ENCODE peak calls at places on chromosomes 2 and 18, in four cellular contexts. One of them, this sample, is unnamed.
A peak's percentile ranks its signal among the peaks of the same experiment; 100 is the strongest.

GRCh38 chr18:79850731-79851130 is 53.0 kb downstream of the KCNG2 start:
- DNase-seq in MM.1S: no peak
- DNase-seq in OCI-LY7: no peak
- DNase-seq in GM23248: no peak
- DNase-seq in this sample: no peak

GRCh38 chr18:35376393-35376741 is 770 bp downstream of the ZNF396 start:
- DNase-seq in GM23248: no peak
- DNase-seq in OCI-LY7: no peak
- DNase-seq in MM.1S: no peak
- DNase-seq in this sample: no peak

GRCh38 chr2:241087420-241088268 is 14.4 kb downstream of the MTERF4 start:
- DNase-seq in GM23248: no peak
- DNase-seq in MM.1S: no peak
- DNase-seq in OCI-LY7: no peak
- DNase-seq in this sample: no peak

GRCh38 chr2:241796610-241797138 is 12.3 kb upstream of the NEU4 start:
- DNase-seq in MM.1S: no peak
- DNase-seq in OCI-LY7: no peak
- DNase-seq in GM23248: no peak
- DNase-seq in this sample: no peak

GRCh38 chr2:192099742-192100141 is 95.0 kb downstream of the TMEFF2 start:
- DNase-seq in MM.1S: no peak
- DNase-seq in GM23248: no peak
- DNase-seq in OCI-LY7: no peak
- DNase-seq in this sample: no peak

GRCh38 chr2:107088156-107088555 is 202.2 kb upstream of the ST6GAL2 start:
- DNase-seq in GM23248: no peak
- DNase-seq in MM.1S: no peak
- DNase-seq in OCI-LY7: no peak
- DNase-seq in this sample: no peak

GRCh38 chr2:3465844-3466481 is 53.4 kb downstream of the ADI1 start:
- DNase-seq in OCI-LY7: no peak
- DNase-seq in MM.1S: no peak
- DNase-seq in GM23248: peak; percentile 97
- DNase-seq in this sample: peak; percentile 81

GRCh38 chr18:55405655-55406373 is 182.2 kb downstream of the TCF4 start:
- DNase-seq in GM23248: peak; percentile 95
- DNase-seq in MM.1S: no peak
- DNase-seq in OCI-LY7: no peak
- DNase-seq in this sample: no peak

GRCh38 chr2:230537531-230537976 is 121.6 kb downstream of the SP100 start:
- DNase-seq in OCI-LY7: peak; percentile 6
- DNase-seq in MM.1S: no peak
- DNase-seq in GM23248: no peak
- DNase-seq in this sample: no peak

GRCh38 chr2:5673861-5674240 is 18.3 kb upstream of the SOX11 start:
- DNase-seq in GM23248: peak; percentile 0
- DNase-seq in MM.1S: no peak
- DNase-seq in OCI-LY7: no peak
- DNase-seq in this sample: no peak

GRCh38 chr18:75694292-75694691 is 266.8 kb upstream of the SMIM21 start:
- DNase-seq in OCI-LY7: no peak
- DNase-seq in MM.1S: no peak
- DNase-seq in GM23248: no peak
- DNase-seq in this sample: no peak

GRCh38 chr2:143778981-143779380 is 649.8 kb downstream of the ARHGAP15 start:
- DNase-seq in GM23248: peak; percentile 71
- DNase-seq in MM.1S: no peak
- DNase-seq in OCI-LY7: no peak
- DNase-seq in this sample: no peak

GRCh38 chr2:84771251-84771650 is 109.6 kb downstream of the TRABD2A start:
- DNase-seq in MM.1S: no peak
- DNase-seq in GM23248: no peak
- DNase-seq in OCI-LY7: no peak
- DNase-seq in this sample: no peak

GRCh38 chr18:58649966-58650816 is 21.1 kb upstream of the MALT1 start:
- DNase-seq in OCI-LY7: no peak
- DNase-seq in MM.1S: peak; percentile 92
- DNase-seq in GM23248: no peak
- DNase-seq in this sample: no peak

GRCh38 chr2:54936766-54937165 is 113.5 kb downstream of the RTN4 start:
- DNase-seq in OCI-LY7: no peak
- DNase-seq in GM23248: no peak
- DNase-seq in MM.1S: no peak
- DNase-seq in this sample: no peak

GRCh38 chr2:218031771-218032257 is 29.0 kb upstream of the TNS1 start:
- DNase-seq in MM.1S: no peak
- DNase-seq in GM23248: no peak
- DNase-seq in OCI-LY7: no peak
- DNase-seq in this sample: no peak

GRCh38 chr2:239116456-239117246 is 268.8 kb downstream of the TWIST2 start:
- DNase-seq in MM.1S: no peak
- DNase-seq in GM23248: peak; percentile 63
- DNase-seq in OCI-LY7: no peak
- DNase-seq in this sample: peak; percentile 19

GRCh38 chr18:1663879-1664705 is 759.4 kb downstream of the ADCYAP1 start:
- DNase-seq in OCI-LY7: peak; percentile 40
- DNase-seq in MM.1S: peak; percentile 47
- DNase-seq in GM23248: peak; percentile 23
- DNase-seq in this sample: peak; percentile 46

GRCh38 chr2:152762202-152762601 is 43.8 kb downstream of the ARL6IP6 start:
- DNase-seq in GM23248: peak; percentile 77
- DNase-seq in OCI-LY7: no peak
- DNase-seq in MM.1S: no peak
- DNase-seq in this sample: no peak

GRCh38 chr2:9251154-9252001 is 44.8 kb downstream of the ASAP2 start:
- DNase-seq in MM.1S: no peak
- DNase-seq in OCI-LY7: no peak
- DNase-seq in GM23248: peak; percentile 95
- DNase-seq in this sample: peak; percentile 81

GRCh38 chr2:207291287-207292249 is 125.8 kb upstream of the KLF7 start:
- DNase-seq in OCI-LY7: no peak
- DNase-seq in MM.1S: no peak
- DNase-seq in GM23248: no peak
- DNase-seq in this sample: no peak

GRCh38 chr18:49722472-49722871 is 90.9 kb downstream of the ACAA2 start:
- DNase-seq in OCI-LY7: no peak
- DNase-seq in MM.1S: no peak
- DNase-seq in GM23248: no peak
- DNase-seq in this sample: no peak

GRCh38 chr2:103174711-103175110 is 412.9 kb downstream of the TMEM182 start:
- DNase-seq in GM23248: peak; percentile 3
- DNase-seq in MM.1S: no peak
- DNase-seq in OCI-LY7: no peak
- DNase-seq in this sample: no peak

GRCh38 chr2:74496997-74497776 is 2.2 kb downstream of the LBX2 start:
- DNase-seq in GM23248: no peak
- DNase-seq in OCI-LY7: no peak
- DNase-seq in MM.1S: no peak
- DNase-seq in this sample: no peak

GRCh38 chr2:104755026-104755856 is 98.7 kb upstream of the POU3F3 start:
- DNase-seq in MM.1S: no peak
- DNase-seq in GM23248: peak; percentile 42
- DNase-seq in OCI-LY7: no peak
- DNase-seq in this sample: no peak

GRCh38 chr2:27756544-27757498 is 14.7 kb upstream of the MRPL33 start:
- DNase-seq in MM.1S: no peak
- DNase-seq in OCI-LY7: no peak
- DNase-seq in GM23248: no peak
- DNase-seq in this sample: no peak

GRCh38 chr2:239260546-239261327 is 140.1 kb downstream of the HDAC4 start:
- DNase-seq in OCI-LY7: no peak
- DNase-seq in GM23248: no peak
- DNase-seq in MM.1S: no peak
- DNase-seq in this sample: no peak

GRCh38 chr2:215503381-215503780 is 67.5 kb upstream of the FN1 start:
- DNase-seq in MM.1S: no peak
- DNase-seq in OCI-LY7: no peak
- DNase-seq in GM23248: peak; percentile 40
- DNase-seq in this sample: no peak

GRCh38 chr2:191217580-191217979 is 27.6 kb upstream of the MYO1B start:
- DNase-seq in MM.1S: no peak
- DNase-seq in OCI-LY7: no peak
- DNase-seq in GM23248: peak; percentile 82
- DNase-seq in this sample: peak; percentile 14

GRCh38 chr2:218648473-218649100 is 10.8 kb downstream of the ZNF142 start:
- DNase-seq in GM23248: peak; percentile 72
- DNase-seq in OCI-LY7: peak; percentile 67
- DNase-seq in MM.1S: peak; percentile 65
- DNase-seq in this sample: peak; percentile 54

GRCh38 chr2:209640358-209640757 is 131.3 kb upstream of the UNC80 start:
- DNase-seq in OCI-LY7: no peak
- DNase-seq in GM23248: peak; percentile 35
- DNase-seq in MM.1S: no peak
- DNase-seq in this sample: no peak

GRCh38 chr18:35267161-35267651 is 22.8 kb downstream of the ZSCAN30 start:
- DNase-seq in OCI-LY7: no peak
- DNase-seq in MM.1S: no peak
- DNase-seq in GM23248: peak; percentile 54
- DNase-seq in this sample: no peak

GRCh38 chr18:12943200-12943599 is 4.6 kb upstream of the SEH1L start:
- DNase-seq in OCI-LY7: no peak
- DNase-seq in MM.1S: no peak
- DNase-seq in GM23248: peak; percentile 28
- DNase-seq in this sample: no peak

GRCh38 chr2:15107137-15107536 is 454.0 kb downstream of the NBAS start:
- DNase-seq in MM.1S: no peak
- DNase-seq in OCI-LY7: no peak
- DNase-seq in GM23248: peak; percentile 17
- DNase-seq in this sample: no peak

GRCh38 chr2:176552456-176553135 is 283.4 kb downstream of the MTX2 start:
- DNase-seq in MM.1S: no peak
- DNase-seq in GM23248: peak; percentile 94
- DNase-seq in OCI-LY7: no peak
- DNase-seq in this sample: no peak

DNA sequence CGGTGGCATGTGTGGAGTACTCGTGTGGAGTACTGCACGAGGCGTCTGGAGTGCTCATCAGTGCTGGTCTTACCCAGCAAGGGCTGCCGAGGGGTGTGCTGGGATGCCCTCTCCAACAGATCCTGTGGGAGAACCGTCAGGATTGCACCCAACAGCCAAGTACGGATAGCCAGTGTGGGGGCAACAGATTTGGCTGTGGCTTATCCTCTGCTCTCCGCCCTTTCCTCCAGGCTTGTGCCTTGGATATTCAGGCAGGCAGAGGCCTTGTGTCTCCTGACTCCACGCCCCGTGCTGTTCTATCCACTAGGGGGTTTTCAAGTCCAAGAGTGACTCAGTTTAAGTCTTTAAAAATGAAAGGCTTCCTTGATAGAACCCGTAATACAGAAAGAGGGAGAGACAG is 321.0 kb upstream of the HS6ST1 start:
- DNase-seq in OCI-LY7: no peak
- DNase-seq in GM23248: peak; percentile 14
- DNase-seq in MM.1S: no peak
- DNase-seq in this sample: no peak
- H3K9me2 ChIP-seq in OCI-LY7: no peaks in the 10 kb centered on the region
- H3K9me2 ChIP-seq in GM23248: no peaks in the 10 kb centered on the region
- H3K9me2 ChIP-seq in MM.1S: no peaks in the 10 kb centered on the region
- H3K9me2 ChIP-seq in this sample: no peaks in the 10 kb centered on the region

DNA sequence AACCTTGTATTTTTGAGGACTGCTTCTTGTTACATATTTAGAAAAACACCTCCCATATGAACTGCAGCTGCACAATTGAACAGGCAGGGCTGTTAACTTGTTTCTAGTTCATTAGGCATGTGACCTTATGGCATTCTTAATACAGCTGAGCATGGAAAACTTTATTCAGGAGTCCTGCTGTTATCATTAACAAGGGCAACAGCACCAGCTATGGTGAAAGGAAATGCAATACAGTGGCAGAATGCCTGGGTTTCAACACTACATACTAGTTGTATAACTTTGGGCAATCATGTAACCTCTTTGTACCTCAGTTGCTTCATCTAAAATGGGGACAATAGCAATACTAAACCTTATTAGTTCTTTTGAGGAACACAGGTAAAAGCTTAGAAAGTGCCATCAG is 71.8 kb downstream of the GDF7 start:
- DNase-seq in MM.1S: no peak
- DNase-seq in OCI-LY7: no peak
- DNase-seq in GM23248: no peak
- DNase-seq in this sample: no peak
- H3K9me2 ChIP-seq in MM.1S: no peaks in the 10 kb centered on the region
- H3K9me2 ChIP-seq in OCI-LY7: no peaks in the 10 kb centered on the region
- H3K9me2 ChIP-seq in GM23248: no peaks in the 10 kb centered on the region
- H3K9me2 ChIP-seq in this sample: no peaks in the 10 kb centered on the region

GRCh38 chr2:7989823-7990222 is 692.0 kb upstream of the ID2 start:
- DNase-seq in GM23248: no peak
- DNase-seq in OCI-LY7: no peak
- DNase-seq in MM.1S: no peak
- DNase-seq in this sample: no peak
- H3K9me2 ChIP-seq in GM23248: no peaks in the 10 kb centered on the region
- H3K9me2 ChIP-seq in OCI-LY7: no peaks in the 10 kb centered on the region
- H3K9me2 ChIP-seq in MM.1S: no peaks in the 10 kb centered on the region
- H3K9me2 ChIP-seq in this sample: no peaks in the 10 kb centered on the region

GRCh38 chr2:7988440-7988839 is 693.4 kb upstream of the ID2 start:
- DNase-seq in GM23248: no peak
- DNase-seq in OCI-LY7: no peak
- DNase-seq in MM.1S: no peak
- DNase-seq in this sample: no peak
- H3K9me2 ChIP-seq in GM23248: no peaks in the 10 kb centered on the region
- H3K9me2 ChIP-seq in OCI-LY7: no peaks in the 10 kb centered on the region
- H3K9me2 ChIP-seq in MM.1S: no peaks in the 10 kb centered on the region
- H3K9me2 ChIP-seq in this sample: no peaks in the 10 kb centered on the region

GRCh38 chr2:128640166-128640846 is 321.6 kb upstream of the HS6ST1 start:
- DNase-seq in GM23248: peak; percentile 14
- DNase-seq in MM.1S: no peak
- DNase-seq in OCI-LY7: no peak
- DNase-seq in this sample: no peak
- H3K9me2 ChIP-seq in GM23248: no peaks in the 10 kb centered on the region
- H3K9me2 ChIP-seq in MM.1S: no peaks in the 10 kb centered on the region
- H3K9me2 ChIP-seq in OCI-LY7: no peaks in the 10 kb centered on the region
- H3K9me2 ChIP-seq in this sample: no peaks in the 10 kb centered on the region

GRCh38 chr2:161321944-161322343 is 13.7 kb downstream of the PSMD14 start:
- DNase-seq in OCI-LY7: no peak
- DNase-seq in GM23248: peak; percentile 30
- DNase-seq in MM.1S: no peak
- DNase-seq in this sample: no peak
- H3K9me2 ChIP-seq in OCI-LY7: no peaks in the 10 kb centered on the region
- H3K9me2 ChIP-seq in GM23248: no peaks in the 10 kb centered on the region
- H3K9me2 ChIP-seq in MM.1S: no peaks in the 10 kb centered on the region
- H3K9me2 ChIP-seq in this sample: no peaks in the 10 kb centered on the region

DNA sequence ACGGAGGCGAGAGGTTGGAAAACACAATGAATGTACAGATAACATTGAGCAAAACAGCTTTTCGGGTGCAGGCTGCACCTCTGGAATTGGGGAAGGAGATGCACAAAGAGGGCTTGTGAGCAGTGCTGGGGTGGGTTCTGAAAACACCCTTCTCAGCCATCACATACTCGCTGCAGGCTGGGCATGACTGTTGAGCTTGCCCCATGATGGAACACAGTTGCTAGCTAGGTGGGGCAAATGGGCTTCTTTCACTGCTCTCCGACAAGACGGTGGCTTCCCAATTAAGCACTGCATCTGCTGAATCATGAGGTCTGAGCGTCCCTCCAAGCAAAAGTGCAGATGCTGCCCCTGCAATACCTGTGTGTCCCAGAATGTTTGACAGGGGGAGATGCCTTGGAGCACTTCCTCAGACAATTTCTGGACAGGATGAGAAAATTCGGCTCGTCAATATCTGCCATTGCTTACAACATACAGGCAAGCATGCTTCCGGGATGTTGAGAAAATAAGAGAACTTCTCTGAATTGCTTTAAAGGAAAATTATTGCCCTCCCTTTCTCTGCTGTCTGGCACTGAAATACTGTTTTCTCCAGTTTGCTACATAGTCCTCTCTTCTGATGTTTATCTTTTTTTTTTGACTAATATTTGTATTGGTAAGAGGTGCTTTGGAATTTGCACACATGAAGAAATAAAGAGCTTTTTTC is 77.3 kb upstream of the SH3BP4 start:
- DNase-seq in OCI-LY7: no peak
- DNase-seq in MM.1S: no peak
- DNase-seq in GM23248: no peak
- DNase-seq in this sample: no peak
- H3K9me2 ChIP-seq in OCI-LY7: no peaks in the 10 kb centered on the region
- H3K9me2 ChIP-seq in MM.1S: no peaks in the 10 kb centered on the region
- H3K9me2 ChIP-seq in GM23248: no peaks in the 10 kb centered on the region
- H3K9me2 ChIP-seq in this sample: no peaks in the 10 kb centered on the region